ENCODE peak calls at places on chromosomes 6 and 20, in five cellular contexts. One of them, this sample, is unnamed.

GRCh38 chr6:106431972-106432371 is 71.5 kb downstream of the CRYBG1 start:
- DNase-seq in aorta: no peak
- DNase-seq in prostate gland: no peak
- DNase-seq in mesendoderm: no peak
- DNase-seq in breast epithelium: no peak
- DNase-seq in this sample: no peak

GRCh38 chr6:72810571-72811280 is 188.9 kb downstream of the KCNQ5 start:
- DNase-seq in prostate gland: no peak
- DNase-seq in breast epithelium: no peak
- DNase-seq in mesendoderm: no peak
- DNase-seq in aorta: no peak
- DNase-seq in this sample: no peak

GRCh38 chr6:84633771-84634170 is 130.6 kb downstream of the TBX18 start:
- DNase-seq in prostate gland: no peak
- DNase-seq in mesendoderm: no peak
- DNase-seq in aorta: no peak
- DNase-seq in breast epithelium: no peak
- DNase-seq in this sample: no peak

GRCh38 chr6:157066781-157067491 is 256.4 kb downstream of the TMEM242 start:
- DNase-seq in mesendoderm: no peak
- DNase-seq in breast epithelium: no peak
- DNase-seq in prostate gland: no peak
- DNase-seq in aorta: no peak
- DNase-seq in this sample: no peak

GRCh38 chr20:973785-974194 is 28.3 kb downstream of the RSPO4 start:
- DNase-seq in breast epithelium: no peak
- DNase-seq in aorta: no peak
- DNase-seq in prostate gland: no peak
- DNase-seq in mesendoderm: peak
- DNase-seq in this sample: no peak

GRCh38 chr6:158323561-158323958 is 11.3 kb downstream of the TULP4 start:
- DNase-seq in aorta: no peak
- DNase-seq in prostate gland: no peak
- DNase-seq in breast epithelium: no peak
- DNase-seq in mesendoderm: no peak
- DNase-seq in this sample: no peak

GRCh38 chr6:170357812-170358211 is 51.3 kb downstream of the FAM120B start:
- DNase-seq in aorta: no peak
- DNase-seq in prostate gland: no peak
- DNase-seq in breast epithelium: no peak
- DNase-seq in mesendoderm: no peak
- DNase-seq in this sample: no peak

GRCh38 chr20:39264506-39265172 is 302.5 kb downstream of the DHX35 start:
- DNase-seq in prostate gland: peak
- DNase-seq in breast epithelium: peak
- DNase-seq in mesendoderm: peak
- DNase-seq in aorta: peak
- DNase-seq in this sample: no peak

GRCh38 chr6:20916081-20916480 is 381.8 kb downstream of the CDKAL1 start:
- DNase-seq in aorta: no peak
- DNase-seq in prostate gland: no peak
- DNase-seq in breast epithelium: no peak
- DNase-seq in mesendoderm: no peak
- DNase-seq in this sample: no peak

GRCh38 chr6:33632603-33633039 is 11.5 kb downstream of the ITPR3 start:
- DNase-seq in prostate gland: no peak
- DNase-seq in mesendoderm: peak
- DNase-seq in aorta: no peak
- DNase-seq in breast epithelium: no peak
- DNase-seq in this sample: no peak

GRCh38 chr20:10504893-10505292 is 69.8 kb downstream of the SLX4IP start:
- DNase-seq in prostate gland: peak
- DNase-seq in breast epithelium: no peak
- DNase-seq in aorta: no peak
- DNase-seq in mesendoderm: no peak
- DNase-seq in this sample: no peak

GRCh38 chr20:8756410-8756809 is 312.5 kb upstream of the PLCB4 start:
- DNase-seq in aorta: no peak
- DNase-seq in prostate gland: no peak
- DNase-seq in mesendoderm: peak
- DNase-seq in breast epithelium: no peak
- DNase-seq in this sample: no peak

GRCh38 chr6:133707456-133707855 is 181.5 kb upstream of the TCF21 start:
- DNase-seq in mesendoderm: no peak
- DNase-seq in prostate gland: no peak
- DNase-seq in breast epithelium: no peak
- DNase-seq in aorta: no peak
- DNase-seq in this sample: no peak

GRCh38 chr20:17834804-17835203 is 133.8 kb downstream of the SNX5 start:
- DNase-seq in breast epithelium: no peak
- DNase-seq in mesendoderm: no peak
- DNase-seq in prostate gland: no peak
- DNase-seq in aorta: no peak
- DNase-seq in this sample: no peak

GRCh38 chr20:1897965-1898464 is 2.8 kb downstream of the SIRPA start:
- DNase-seq in breast epithelium: no peak
- DNase-seq in mesendoderm: no peak
- DNase-seq in prostate gland: no peak
- DNase-seq in aorta: peak
- DNase-seq in this sample: no peak

GRCh38 chr20:41508335-41508734 is 109.8 kb downstream of the CHD6 start:
- DNase-seq in breast epithelium: no peak
- DNase-seq in aorta: no peak
- DNase-seq in mesendoderm: no peak
- DNase-seq in prostate gland: no peak
- DNase-seq in this sample: no peak

GRCh38 chr6:137927777-137928218 is 60.7 kb downstream of the TNFAIP3 start:
- DNase-seq in prostate gland: no peak
- DNase-seq in mesendoderm: peak
- DNase-seq in breast epithelium: no peak
- DNase-seq in aorta: peak
- DNase-seq in this sample: no peak

GRCh38 chr6:16184129-16184528 is 54.3 kb upstream of the GMPR start:
- DNase-seq in aorta: peak
- DNase-seq in prostate gland: no peak
- DNase-seq in mesendoderm: peak
- DNase-seq in breast epithelium: no peak
- DNase-seq in this sample: no peak

GRCh38 chr20:6081236-6081635 is 27.4 kb upstream of the LRRN4 start:
- DNase-seq in aorta: no peak
- DNase-seq in mesendoderm: no peak
- DNase-seq in breast epithelium: no peak
- DNase-seq in prostate gland: no peak
- DNase-seq in this sample: no peak

GRCh38 chr20:47305667-47306066 is 50.8 kb downstream of the ZMYND8 start:
- DNase-seq in breast epithelium: no peak
- DNase-seq in aorta: no peak
- DNase-seq in prostate gland: no peak
- DNase-seq in mesendoderm: no peak
- DNase-seq in this sample: peak

GRCh38 chr20:20292472-20292871 is 75.4 kb upstream of the INSM1 start:
- DNase-seq in aorta: no peak
- DNase-seq in mesendoderm: no peak
- DNase-seq in breast epithelium: no peak
- DNase-seq in prostate gland: no peak
- DNase-seq in this sample: no peak

GRCh38 chr6:33869121-33869520 is 65.3 kb upstream of the MLN start:
- DNase-seq in prostate gland: no peak
- DNase-seq in mesendoderm: no peak
- DNase-seq in aorta: no peak
- DNase-seq in breast epithelium: no peak
- DNase-seq in this sample: no peak

GRCh38 chr20:43194187-43194586 is 4.5 kb upstream of the PTPRT start:
- DNase-seq in mesendoderm: no peak
- DNase-seq in aorta: no peak
- DNase-seq in breast epithelium: no peak
- DNase-seq in prostate gland: no peak
- DNase-seq in this sample: no peak

GRCh38 chr6:118306640-118307238 is 241.4 kb upstream of the PLN start:
- DNase-seq in mesendoderm: no peak
- DNase-seq in aorta: no peak
- DNase-seq in prostate gland: no peak
- DNase-seq in breast epithelium: no peak
- DNase-seq in this sample: no peak

GRCh38 chr6:54185885-54186284 is 74.6 kb downstream of the MLIP start:
- DNase-seq in prostate gland: no peak
- DNase-seq in breast epithelium: no peak
- DNase-seq in aorta: no peak
- DNase-seq in mesendoderm: no peak
- DNase-seq in this sample: no peak

GRCh38 chr20:9200620-9201019 is 131.7 kb downstream of the PLCB4 start:
- DNase-seq in prostate gland: no peak
- DNase-seq in aorta: no peak
- DNase-seq in mesendoderm: peak
- DNase-seq in breast epithelium: no peak
- DNase-seq in this sample: peak

GRCh38 chr6:128630213-128630612 is 109.8 kb upstream of the PTPRK start:
- DNase-seq in prostate gland: no peak
- DNase-seq in aorta: no peak
- DNase-seq in mesendoderm: no peak
- DNase-seq in breast epithelium: no peak
- DNase-seq in this sample: peak

GRCh38 chr20:64143018-64143801 is 21.0 kb upstream of the MYT1 start:
- DNase-seq in mesendoderm: no peak
- DNase-seq in aorta: peak
- DNase-seq in prostate gland: no peak
- DNase-seq in breast epithelium: no peak
- DNase-seq in this sample: peak

GRCh38 chr20:32707691-32708581 is 34.2 kb upstream of the C20orf203 start:
- DNase-seq in aorta: no peak
- DNase-seq in mesendoderm: no peak
- DNase-seq in prostate gland: no peak
- DNase-seq in breast epithelium: no peak
- DNase-seq in this sample: no peak

GRCh38 chr20:49569403-49570115 is 1.6 kb upstream of the PTGIS start:
- DNase-seq in mesendoderm: peak
- DNase-seq in prostate gland: no peak
- DNase-seq in aorta: no peak
- DNase-seq in breast epithelium: no peak
- DNase-seq in this sample: peak

GRCh38 chr6:98657764-98658163 is 176.6 kb upstream of the POU3F2 start:
- DNase-seq in mesendoderm: peak
- DNase-seq in aorta: no peak
- DNase-seq in prostate gland: no peak
- DNase-seq in breast epithelium: no peak
- DNase-seq in this sample: peak

GRCh38 chr6:169427856-169428255 is 174.2 kb upstream of the THBS2 start:
- DNase-seq in mesendoderm: peak
- DNase-seq in prostate gland: no peak
- DNase-seq in aorta: no peak
- DNase-seq in breast epithelium: no peak
- DNase-seq in this sample: no peak

DNA sequence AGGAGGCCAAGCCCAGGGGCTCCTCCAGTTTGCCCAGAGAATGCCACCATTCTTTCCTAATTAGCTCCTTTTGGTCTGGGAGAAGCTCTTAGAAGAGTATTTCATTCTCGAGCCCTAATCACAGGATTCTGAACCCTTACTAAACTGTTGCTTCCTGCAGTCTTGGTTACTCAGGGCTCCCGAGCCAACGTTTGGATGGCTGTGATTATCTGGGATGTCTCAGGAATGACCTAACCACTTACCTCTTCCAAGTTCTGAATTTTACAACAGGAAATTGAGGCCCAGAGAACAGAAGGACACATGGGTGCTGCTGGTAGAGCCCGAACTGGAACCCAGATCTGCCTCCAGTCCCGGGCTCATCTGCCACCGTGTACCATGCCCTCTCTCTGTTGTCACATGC is 22.2 kb upstream of the PNPLA1 start:
- DNase-seq in aorta: peak
- DNase-seq in breast epithelium: no peak
- DNase-seq in prostate gland: no peak
- DNase-seq in mesendoderm: peak
- DNase-seq in this sample: no peak
- H3K4me3 ChIP-seq in aorta: no peak
- H3K4me3 ChIP-seq in breast epithelium: no peak
- H3K4me3 ChIP-seq in prostate gland: no peak
- H3K4me3 ChIP-seq in mesendoderm: no peak
- H3K4me3 ChIP-seq in this sample: no peak

GRCh38 chr6:155170519-155170918 is 93.3 kb upstream of the CLDN20 start:
- DNase-seq in mesendoderm: no peak
- DNase-seq in prostate gland: no peak
- DNase-seq in breast epithelium: no peak
- DNase-seq in aorta: no peak
- DNase-seq in this sample: no peak

GRCh38 chr6:155177369-155177961 is 86.3 kb upstream of the CLDN20 start:
- DNase-seq in breast epithelium: no peak
- DNase-seq in aorta: no peak
- DNase-seq in prostate gland: peak
- DNase-seq in mesendoderm: peak
- DNase-seq in this sample: no peak

GRCh38 chr6:155171747-155172191 is 92.0 kb upstream of the CLDN20 start:
- DNase-seq in aorta: no peak
- DNase-seq in prostate gland: no peak
- DNase-seq in mesendoderm: no peak
- DNase-seq in breast epithelium: no peak
- DNase-seq in this sample: no peak

GRCh38 chr6:155171109-155171746 is 92.6 kb upstream of the CLDN20 start:
- DNase-seq in mesendoderm: no peak
- DNase-seq in aorta: peak
- DNase-seq in prostate gland: no peak
- DNase-seq in breast epithelium: peak
- DNase-seq in this sample: no peak

GRCh38 chr6:155174576-155175174 is 89.1 kb upstream of the CLDN20 start:
- DNase-seq in aorta: peak
- DNase-seq in mesendoderm: peak
- DNase-seq in prostate gland: peak
- DNase-seq in breast epithelium: peak
- DNase-seq in this sample: no peak
- H3K27ac ChIP-seq in aorta: no peak
- H3K27ac ChIP-seq in mesendoderm: no peak
- H3K27ac ChIP-seq in prostate gland: no peak
- H3K27ac ChIP-seq in breast epithelium: no peak
- H3K27ac ChIP-seq in this sample: no peak

DNA sequence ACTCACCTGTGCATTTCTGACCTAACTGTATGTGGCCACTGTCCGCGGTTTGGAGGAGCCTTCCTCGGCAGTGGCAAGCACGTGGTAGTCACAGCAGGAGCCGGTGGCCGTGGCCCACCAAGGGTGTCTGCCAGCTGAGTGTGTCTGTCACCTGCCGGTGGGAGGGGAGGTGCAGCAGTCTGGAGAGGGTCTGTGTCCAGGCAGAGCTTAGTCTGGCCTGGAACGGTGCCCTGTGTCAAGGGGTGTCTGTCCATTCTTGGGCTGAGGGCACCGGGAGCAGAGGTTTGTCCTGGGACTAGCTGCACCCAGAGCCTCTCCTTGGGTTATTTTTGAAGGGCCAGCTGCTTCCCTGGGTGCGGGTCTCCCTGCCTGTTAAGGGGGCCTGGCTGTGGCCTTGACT is 5.0 kb downstream of the RBM38 start:
- DNase-seq in mesendoderm: no peak
- DNase-seq in prostate gland: no peak
- DNase-seq in aorta: peak
- DNase-seq in breast epithelium: no peak
- DNase-seq in this sample: peak
- H3K4me3 ChIP-seq in mesendoderm: no peak
- H3K4me3 ChIP-seq in prostate gland: no peak
- H3K4me3 ChIP-seq in aorta: no peak
- H3K4me3 ChIP-seq in breast epithelium: no peak
- H3K4me3 ChIP-seq in this sample: no peak

GRCh38 chr6:130457605-130458004 is 91.8 kb downstream of the TMEM200A start:
- DNase-seq in breast epithelium: no peak
- DNase-seq in prostate gland: no peak
- DNase-seq in mesendoderm: peak
- DNase-seq in aorta: no peak
- DNase-seq in this sample: no peak
- H3K27ac ChIP-seq in breast epithelium: no peak
- H3K27ac ChIP-seq in prostate gland: no peak
- H3K27ac ChIP-seq in mesendoderm: no peak
- H3K27ac ChIP-seq in aorta: no peak
- H3K27ac ChIP-seq in this sample: no peak

This sample was measured in RWPE2.